ENCODE peak calls at places on chromosome 10, in four cellular contexts. One of them, this sample, is unnamed.
A peak's percentile ranks its signal among the peaks of the same experiment; 100 is the strongest.

GRCh38 chr10:77977975-77978759 is 51.1 kb downstream of the POLR3A start:
- DNase-seq in thoracic aorta: no peak
- DNase-seq in Peyer's patch: no peak
- DNase-seq in CD4-positive, alpha-beta T cell: no peak
- DNase-seq in this sample: no peak

GRCh38 chr10:3781458-3782098 is 3.4 kb downstream of the KLF6 start:
- DNase-seq in thoracic aorta: no peak
- DNase-seq in Peyer's patch: no peak
- DNase-seq in CD4-positive, alpha-beta T cell: peak; percentile 30
- DNase-seq in this sample: peak; percentile 40

GRCh38 chr10:98357208-98357836 is 57.7 kb downstream of the PYROXD2 start:
- DNase-seq in thoracic aorta: no peak
- DNase-seq in Peyer's patch: no peak
- DNase-seq in CD4-positive, alpha-beta T cell: no peak
- DNase-seq in this sample: no peak

GRCh38 chr10:131658476-131659110 is 242.2 kb upstream of the PPP2R2D start:
- DNase-seq in thoracic aorta: no peak
- DNase-seq in Peyer's patch: peak; percentile 8
- DNase-seq in CD4-positive, alpha-beta T cell: no peak
- DNase-seq in this sample: no peak

GRCh38 chr10:49189422-49189821 is 1.2 kb upstream of the TMEM273 start:
- DNase-seq in thoracic aorta: no peak
- DNase-seq in Peyer's patch: no peak
- DNase-seq in CD4-positive, alpha-beta T cell: no peak
- DNase-seq in this sample: no peak

GRCh38 chr10:30430544-30431298 is 3.3 kb upstream of the MAP3K8 start:
- DNase-seq in thoracic aorta: no peak
- DNase-seq in Peyer's patch: no peak
- DNase-seq in CD4-positive, alpha-beta T cell: no peak
- DNase-seq in this sample: no peak

GRCh38 chr10:12644380-12645144 is 295.2 kb downstream of the CAMK1D start:
- DNase-seq in thoracic aorta: no peak
- DNase-seq in Peyer's patch: no peak
- DNase-seq in CD4-positive, alpha-beta T cell: no peak
- DNase-seq in this sample: no peak

GRCh38 chr10:99658622-99659030 is 683 bp upstream of the ENTPD7 start:
- DNase-seq in thoracic aorta: peak; percentile 73
- DNase-seq in Peyer's patch: peak; percentile 85
- DNase-seq in CD4-positive, alpha-beta T cell: peak; percentile 7
- DNase-seq in this sample: no peak

GRCh38 chr10:6083523-6084475 is 5.0 kb upstream of the RBM17 start:
- DNase-seq in thoracic aorta: no peak
- DNase-seq in Peyer's patch: no peak
- DNase-seq in CD4-positive, alpha-beta T cell: peak; percentile 44
- DNase-seq in this sample: no peak

GRCh38 chr10:119301397-119301796 is 94.0 kb downstream of the GRK5 start:
- DNase-seq in thoracic aorta: no peak
- DNase-seq in Peyer's patch: peak; percentile 46
- DNase-seq in CD4-positive, alpha-beta T cell: peak; percentile 63
- DNase-seq in this sample: peak; percentile 28

GRCh38 chr10:112826018-112826697 is 123.9 kb upstream of the TCF7L2 start:
- DNase-seq in thoracic aorta: no peak
- DNase-seq in Peyer's patch: no peak
- DNase-seq in CD4-positive, alpha-beta T cell: no peak
- DNase-seq in this sample: no peak

DNA sequence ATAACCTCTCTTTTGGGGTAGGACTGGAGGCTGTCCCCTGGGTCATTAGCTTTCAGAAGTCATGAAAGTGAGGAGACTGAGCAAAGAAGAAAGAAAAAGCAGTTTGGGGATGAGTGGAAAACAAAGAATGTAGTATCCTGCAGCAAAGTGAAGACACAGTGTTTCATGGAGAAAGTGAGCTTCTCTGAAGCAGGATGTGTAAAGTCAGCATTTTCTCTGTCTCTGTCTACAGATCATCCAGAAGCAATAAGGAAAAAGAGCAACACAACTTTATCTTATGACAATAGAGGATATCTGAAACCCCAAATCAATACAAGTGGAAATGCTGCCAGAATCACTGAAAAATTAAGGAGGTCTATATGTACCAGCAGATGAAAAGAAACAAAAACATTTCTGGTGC is 28.4 kb upstream of the ZNF248 start:
- DNase-seq in thoracic aorta: no peak
- DNase-seq in Peyer's patch: no peak
- DNase-seq in CD4-positive, alpha-beta T cell: no peak
- DNase-seq in this sample: no peak
- H3K9me3 ChIP-seq in thoracic aorta: no peaks in the 10 kb centered on the region
- H3K9me3 ChIP-seq in Peyer's patch: no peaks in the 10 kb centered on the region
- H3K9me3 ChIP-seq in CD4-positive, alpha-beta T cell: peaks cover 5% of the 10 kb centered on the region
- H3K9me3 ChIP-seq in this sample: no peaks in the 10 kb centered on the region

GRCh38 chr10:92857904-92858514 is 9.7 kb downstream of the EXOC6 start:
- DNase-seq in thoracic aorta: no peak
- DNase-seq in Peyer's patch: no peak
- DNase-seq in CD4-positive, alpha-beta T cell: no peak
- DNase-seq in this sample: no peak
- H3K9me3 ChIP-seq in thoracic aorta: peaks cover 16% of the 10 kb centered on the region
- H3K9me3 ChIP-seq in Peyer's patch: no peaks in the 10 kb centered on the region
- H3K9me3 ChIP-seq in CD4-positive, alpha-beta T cell: peaks cover 20% of the 10 kb centered on the region
- H3K9me3 ChIP-seq in this sample: peaks cover 2% of the 10 kb centered on the region

GRCh38 chr10:69327463-69328345 is 49.4 kb downstream of the HK1 start:
- DNase-seq in thoracic aorta: no peak
- DNase-seq in Peyer's patch: peak; percentile 54
- DNase-seq in CD4-positive, alpha-beta T cell: peak; percentile 34
- DNase-seq in this sample: peak; percentile 18
- H3K9me3 ChIP-seq in thoracic aorta: no peaks in the 10 kb centered on the region
- H3K9me3 ChIP-seq in Peyer's patch: no peaks in the 10 kb centered on the region
- H3K9me3 ChIP-seq in CD4-positive, alpha-beta T cell: no peaks in the 10 kb centered on the region
- H3K9me3 ChIP-seq in this sample: no peaks in the 10 kb centered on the region

DNA sequence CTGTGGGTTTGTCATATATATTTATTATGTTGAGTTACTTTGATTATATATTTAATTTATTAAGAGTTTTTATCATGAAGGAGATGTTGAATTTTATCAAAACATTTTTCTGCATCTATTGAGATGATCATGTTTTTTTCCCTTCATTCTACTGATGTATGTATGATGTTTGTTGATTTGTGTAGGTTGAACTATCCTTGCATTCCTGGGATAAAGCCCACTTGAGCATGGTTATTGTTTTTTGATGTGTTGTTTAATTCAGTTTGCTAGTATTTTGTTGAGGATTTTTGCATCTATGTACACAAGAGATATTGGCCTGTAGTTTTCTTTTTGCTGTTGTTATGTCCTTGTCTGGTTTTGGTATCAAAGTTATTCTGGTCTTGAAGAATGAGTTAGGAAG is 31.1 kb downstream of the SCART1 start:
- DNase-seq in thoracic aorta: no peak
- DNase-seq in Peyer's patch: no peak
- DNase-seq in CD4-positive, alpha-beta T cell: no peak
- DNase-seq in this sample: no peak
- H3K9me3 ChIP-seq in thoracic aorta: peaks cover 26% of the 10 kb centered on the region
- H3K9me3 ChIP-seq in Peyer's patch: no peaks in the 10 kb centered on the region
- H3K9me3 ChIP-seq in CD4-positive, alpha-beta T cell: peaks cover 43% of the 10 kb centered on the region
- H3K9me3 ChIP-seq in this sample: peaks cover 3% of the 10 kb centered on the region

This sample was measured in T-helper 17 cell.